ENCODE peak calls at places on chromosome 12, in four cellular contexts. One of them, this sample, is unnamed.
A peak's percentile ranks its signal among the peaks of the same experiment; 100 is the strongest.

GRCh38 chr12:124517260-124518050 is 50.0 kb downstream of the NCOR2 start:
- DNase-seq in stimulated activated CD8-positive, alpha-beta memory T cell treated with anti-CD3 and anti-CD28 coated beads, Interleukin-15, amount 100 ng/mL, for 24 hours: no peak
- DNase-seq in SK-N-SH: peak; percentile 92
- DNase-seq in NCI-H774: peak; percentile 79
- DNase-seq in this sample: peak; percentile 39

GRCh38 chr12:54009171-54010052 is 627 bp downstream of the HOXC8 start:
- DNase-seq in stimulated activated CD8-positive, alpha-beta memory T cell treated with anti-CD3 and anti-CD28 coated beads, Interleukin-15, amount 100 ng/mL, for 24 hours: no peak
- DNase-seq in SK-N-SH: peak; percentile 61
- DNase-seq in NCI-H774: no peak
- DNase-seq in this sample: no peak

GRCh38 chr12:91931110-91931509 is 214.5 kb downstream of the BTG1 start:
- DNase-seq in SK-N-SH: no peak
- DNase-seq in NCI-H774: no peak
- DNase-seq in stimulated activated CD8-positive, alpha-beta memory T cell treated with anti-CD3 and anti-CD28 coated beads, Interleukin-15, amount 100 ng/mL, for 24 hours: no peak
- DNase-seq in this sample: no peak

GRCh38 chr12:118330421-118331018 is 42.2 kb downstream of the TAOK3 start:
- DNase-seq in NCI-H774: no peak
- DNase-seq in stimulated activated CD8-positive, alpha-beta memory T cell treated with anti-CD3 and anti-CD28 coated beads, Interleukin-15, amount 100 ng/mL, for 24 hours: no peak
- DNase-seq in SK-N-SH: peak; percentile 63
- DNase-seq in this sample: peak; percentile 12

GRCh38 chr12:66024966-66025365 is 105.6 kb downstream of the LLPH start:
- DNase-seq in NCI-H774: no peak
- DNase-seq in SK-N-SH: no peak
- DNase-seq in stimulated activated CD8-positive, alpha-beta memory T cell treated with anti-CD3 and anti-CD28 coated beads, Interleukin-15, amount 100 ng/mL, for 24 hours: no peak
- DNase-seq in this sample: no peak

GRCh38 chr12:75488553-75488952 is 8.0 kb downstream of the GLIPR1 start:
- DNase-seq in NCI-H774: no peak
- DNase-seq in SK-N-SH: peak; percentile 24
- DNase-seq in stimulated activated CD8-positive, alpha-beta memory T cell treated with anti-CD3 and anti-CD28 coated beads, Interleukin-15, amount 100 ng/mL, for 24 hours: no peak
- DNase-seq in this sample: peak; percentile 36

GRCh38 chr12:46101121-46101869 is 110.9 kb upstream of the SCAF11 start:
- DNase-seq in SK-N-SH: no peak
- DNase-seq in stimulated activated CD8-positive, alpha-beta memory T cell treated with anti-CD3 and anti-CD28 coated beads, Interleukin-15, amount 100 ng/mL, for 24 hours: no peak
- DNase-seq in NCI-H774: no peak
- DNase-seq in this sample: no peak

GRCh38 chr12:75270157-75270556 is 60.0 kb downstream of the CAPS2 start:
- DNase-seq in stimulated activated CD8-positive, alpha-beta memory T cell treated with anti-CD3 and anti-CD28 coated beads, Interleukin-15, amount 100 ng/mL, for 24 hours: no peak
- DNase-seq in NCI-H774: no peak
- DNase-seq in SK-N-SH: no peak
- DNase-seq in this sample: no peak

GRCh38 chr12:54935235-54935951 is 49.2 kb downstream of the TESPA1 start:
- DNase-seq in NCI-H774: no peak
- DNase-seq in SK-N-SH: no peak
- DNase-seq in stimulated activated CD8-positive, alpha-beta memory T cell treated with anti-CD3 and anti-CD28 coated beads, Interleukin-15, amount 100 ng/mL, for 24 hours: no peak
- DNase-seq in this sample: no peak

GRCh38 chr12:92737855-92738850 is 35.4 kb downstream of the PLEKHG7 start:
- DNase-seq in stimulated activated CD8-positive, alpha-beta memory T cell treated with anti-CD3 and anti-CD28 coated beads, Interleukin-15, amount 100 ng/mL, for 24 hours: no peak
- DNase-seq in SK-N-SH: no peak
- DNase-seq in NCI-H774: no peak
- DNase-seq in this sample: no peak

GRCh38 chr12:116687888-116688287 is 50.0 kb downstream of the SPRING1 start:
- DNase-seq in NCI-H774: no peak
- DNase-seq in SK-N-SH: peak; percentile 67
- DNase-seq in stimulated activated CD8-positive, alpha-beta memory T cell treated with anti-CD3 and anti-CD28 coated beads, Interleukin-15, amount 100 ng/mL, for 24 hours: peak; percentile 3
- DNase-seq in this sample: peak; percentile 73

GRCh38 chr12:72315858-72316257 is 43.7 kb downstream of the TRHDE start:
- DNase-seq in SK-N-SH: no peak
- DNase-seq in NCI-H774: no peak
- DNase-seq in stimulated activated CD8-positive, alpha-beta memory T cell treated with anti-CD3 and anti-CD28 coated beads, Interleukin-15, amount 100 ng/mL, for 24 hours: no peak
- DNase-seq in this sample: no peak